ENCODE peak calls at places on chromosomes 11 and 22, in seven cellular contexts. M, C, B, F, U, G and V are unnamed samples.

GRCh38 chr11:66224226-66224850 is 44.1 kb upstream of the RAB1B start:
- DNase-seq in M (no peak), C (no peak), B (no peak), F (no peak), U (no peak), G (no peak), V (no peak)

GRCh38 chr11:65719887-65720236 is 736 bp downstream of the RNASEH2C start:
- DNase-seq in M (peak), C (no peak), B (no peak), F (no peak), U (no peak), G (peak), V (peak)

GRCh38 chr11:71454470-71455113 is 1.6 kb downstream of the NADSYN1 start:
- DNase-seq in M (peak), C (no peak), B (no peak), F (peak), U (no peak), G (peak), V (no peak)

GRCh38 chr22:45911601-45912271 is 65.2 kb downstream of the WNT7B start:
- DNase-seq in M (no peak), C (no peak), B (peak), F (peak), U (peak), G (no peak), V (no peak)

GRCh38 chr11:101127699-101128570 is 1.7 kb downstream of the PGR start:
- DNase-seq in M (no peak), C (peak), B (no peak), F (peak), U (no peak), G (no peak), V (peak)

GRCh38 chr11:3206128-3206921 is 12.3 kb downstream of the MRGPRG start:
- DNase-seq in M (no peak), C (no peak), B (no peak), F (peak), U (no peak), G (no peak), V (no peak)

GRCh38 chr11:1691878-1692707 is 4.9 kb upstream of the KRTAP5-6 start:
- DNase-seq in M (no peak), C (no peak), B (no peak), F (no peak), U (no peak), G (no peak), V (no peak)

GRCh38 chr11:12526789-12527188 is 147.4 kb upstream of the TEAD1 start:
- DNase-seq in M (no peak), C (no peak), B (no peak), F (no peak), U (no peak), G (no peak), V (no peak)

GRCh38 chr11:26842458-26842841 is 120.6 kb upstream of the SLC5A12 start:
- DNase-seq in M (no peak), C (no peak), B (no peak), F (no peak), U (no peak), G (no peak), V (no peak)

GRCh38 chr11:79437274-79437980 is 3.4 kb downstream of the TENM4 start:
- DNase-seq in M (no peak), C (peak), B (no peak), F (peak), U (peak), G (no peak), V (peak)

GRCh38 chr11:133697603-133698002 is 147.7 kb downstream of the SPATA19 start:
- DNase-seq in M (no peak), C (peak), B (no peak), F (no peak), U (no peak), G (no peak), V (no peak)

GRCh38 chr11:47125083-47125482 is 51.6 kb downstream of the ARFGAP2 start:
- DNase-seq in M (no peak), C (no peak), B (no peak), F (no peak), U (no peak), G (no peak), V (no peak)

GRCh38 chr22:45210577-45211431 is 29.9 kb downstream of the KIAA0930 start:
- DNase-seq in M (no peak), C (no peak), B (no peak), F (no peak), U (no peak), G (no peak), V (no peak)

GRCh38 chr11:17915500-17916143 is 97.2 kb downstream of the SERGEF start:
- DNase-seq in M (no peak), C (no peak), B (no peak), F (no peak), U (no peak), G (no peak), V (no peak)

GRCh38 chr22:17786435-17787158 is 12.3 kb upstream of the BID start:
- DNase-seq in M (no peak), C (no peak), B (no peak), F (peak), U (no peak), G (no peak), V (no peak)

GRCh38 chr11:10499452-10500262 is 41.3 kb downstream of the RNF141 start:
- DNase-seq in M (no peak), C (no peak), B (no peak), F (no peak), U (no peak), G (no peak), V (no peak)

GRCh38 chr11:44573333-44573732 is 7.9 kb downstream of the CD82 start:
- DNase-seq in M (no peak), C (no peak), B (no peak), F (no peak), U (no peak), G (no peak), V (no peak)

GRCh38 chr11:69414773-69415187 is 66.7 kb upstream of the LINC01488 start:
- DNase-seq in M (no peak), C (no peak), B (no peak), F (no peak), U (no peak), G (no peak), V (no peak)